ENCODE peak calls at places on chromosomes 12 and 14, in six cellular contexts. Q, O, T, D, L and S are unnamed samples.
A peak's percentile ranks its signal among the peaks of the same experiment; 100 is the strongest.

GRCh38 chr14:97266653-97267052 is 469.5 kb downstream of the VRK1 start:
- DNase-seq in L (no peak), T (no peak), O (no peak), D (no peak), Q (no peak), S (no peak)

GRCh38 chr12:57235728-57236131 is 6.2 kb downstream of the SHMT2 start:
- DNase-seq in Q (no peak), O (no peak), T (no peak), D (no peak), L (no peak), S (no peak)

GRCh38 chr12:93676408-93677194 is 574 bp upstream of the CRADD start:
- DNase-seq in Q (no peak), L (no peak), O (no peak), T (no peak), D (no peak), S (no peak)

GRCh38 chr14:94346841-94347240 is 23.7 kb upstream of the SERPINA6 start:
- DNase-seq in Q (no peak), L (no peak), D (no peak), O (no peak), T (no peak), S (no peak)

GRCh38 chr12:15710860-15711510 is 78.2 kb downstream of the EPS8 start:
- DNase-seq in O (no peak), Q (no peak), D (no peak), L (no peak), T (no peak), S (no peak)

GRCh38 chr12:70534466-70534865 is 102.8 kb downstream of the PTPRB start:
- DNase-seq in Q (no peak), D (no peak), O (no peak), T (no peak), L (no peak), S (no peak)

GRCh38 chr12:104480826-104481457 is 24.2 kb downstream of the CHST11 start:
- DNase-seq in L (peak; percentile 90), T (no peak), O (no peak), Q (no peak), D (peak; percentile 82), S (no peak)

GRCh38 chr12:28830491-28830890 is 318.6 kb upstream of the FAR2 start:
- DNase-seq in D (no peak), L (no peak), O (no peak), Q (no peak), T (no peak), S (no peak)

GRCh38 chr12:40921563-40922163 is 229.4 kb downstream of the CNTN1 start:
- DNase-seq in Q (no peak), O (no peak), L (peak; percentile 2), T (no peak), D (no peak), S (no peak)

GRCh38 chr12:107242189-107242588 is 148.8 kb upstream of the CRY1 start:
- DNase-seq in T (peak; percentile 15), Q (no peak), O (no peak), D (no peak), L (no peak), S (no peak)

GRCh38 chr14:39731912-39732311 is 299.7 kb upstream of the FBXO33 start:
- DNase-seq in O (no peak), D (no peak), T (no peak), L (no peak), Q (no peak), S (no peak)

GRCh38 chr14:24080888-24081738 is 9.8 kb downstream of the CPNE6 start:
- DNase-seq in O (peak; percentile 64), L (peak; percentile 34), D (peak; percentile 69), Q (peak; percentile 53), T (no peak), S (peak; percentile 45)

GRCh38 chr12:120971299-120972180 is 6.8 kb upstream of the HNF1A start:
- DNase-seq in L (peak; percentile 59), Q (no peak), T (no peak), D (no peak), O (peak; percentile 48), S (no peak)

GRCh38 chr12:4487024-4487423 is 41.4 kb upstream of the FGF6 start:
- DNase-seq in Q (no peak), T (no peak), D (no peak), L (no peak), O (no peak), S (no peak)

GRCh38 chr12:105352940-105353635 is 22.6 kb downstream of the C12orf75 start:
- DNase-seq in O (no peak), Q (no peak), T (no peak), L (no peak), D (no peak), S (no peak)

GRCh38 chr12:117507547-117507946 is 146.1 kb upstream of the NOS1 start:
- DNase-seq in Q (no peak), O (no peak), D (no peak), L (no peak), T (no peak), S (no peak)

GRCh38 chr14:59707778-59708635 is 131.4 kb upstream of the CCDC175 start:
- DNase-seq in L (no peak), T (no peak), O (no peak), D (no peak), Q (no peak), S (no peak)

GRCh38 chr14:105445290-105445689 is 25.7 kb downstream of the MTA1 start:
- DNase-seq in T (no peak), O (no peak), D (no peak), L (no peak), Q (no peak), S (no peak)

GRCh38 chr12:76346236-76346635 is 2.0 kb downstream of the BBS10 start:
- DNase-seq in Q (no peak), O (no peak), T (no peak), L (no peak), D (no peak), S (no peak)

GRCh38 chr12:93441111-93441616 is 583 bp downstream of the UBE2N start:
- DNase-seq in D (peak; percentile 66), T (no peak), Q (peak; percentile 23), O (peak; percentile 45), L (peak; percentile 23), S (peak; percentile 30)

GRCh38 chr12:103768467-103769123 is 72.4 kb downstream of the NT5DC3 start:
- DNase-seq in L (no peak), O (no peak), T (no peak), D (no peak), Q (no peak), S (no peak)